ENCODE peak calls at places on chromosomes 4 and X, in nine cellular contexts. J is fibroblast of mammary gland; M is stimulated activated CD4-positive, alpha-beta T cell treated with anti-CD3 and anti-CD28 coated beads, Interleukin-1b, Interleukin-23, amount 100 ng/mL, for 48 hours; E is T-cell; C is NCI-H774; X is lower leg skin; T is Kasumi-1; B is NCI-H187; D is bronchial epithelial cell. K is an unnamed sample.

GRCh38 chr4:156493858-156494257 is 477.7 kb downstream of the PDGFC start:
- DNase-seq in X (no peak), E (no peak), C (no peak), T (no peak), B (no peak), M (no peak), J (no peak), D (no peak), K (no peak)

GRCh38 chr4:70556856-70557255 is 35.2 kb upstream of the AMBN start:
- DNase-seq in T (no peak), B (no peak), C (no peak), J (peak), E (no peak), M (no peak), X (no peak), D (peak), K (no peak)

GRCh38 chrX:120452131-120452530 is 17.0 kb downstream of the LAMP2 start:
- DNase-seq in E (no peak), X (no peak), B (no peak), M (no peak), T (peak), D (no peak), C (no peak), J (peak), K (no peak)

GRCh38 chr4:28391877-28392276 is 1531.2 kb downstream of the STIM2 start:
- DNase-seq in E (no peak), T (no peak), C (no peak), X (no peak), D (no peak), M (no peak), B (no peak), J (peak), K (no peak)

GRCh38 chrX:78643106-78643505 is 16.0 kb downstream of the RTL3 start:
- DNase-seq in J (no peak), C (no peak), D (no peak), X (no peak), M (no peak), T (no peak), B (no peak), E (no peak), K (no peak)

GRCh38 chr4:125582302-125582701 is 267.5 kb downstream of the FAT4 start:
- DNase-seq in D (peak), J (peak), C (no peak), E (no peak), T (no peak), B (no peak), M (no peak), X (no peak), K (no peak)

GRCh38 chr4:11719879-11720278 is 291.2 kb upstream of the HS3ST1 start:
- DNase-seq in J (no peak), C (no peak), T (no peak), M (no peak), B (no peak), X (no peak), E (no peak), D (peak), K (no peak)

GRCh38 chr4:19700951-19701350 is 550.8 kb upstream of the SLIT2 start:
- DNase-seq in B (no peak), D (peak), C (no peak), T (no peak), J (peak), E (no peak), M (no peak), X (no peak), K (no peak)

GRCh38 chr4:120927758-120928409 is 5.4 kb upstream of the PRDM5 start:
- DNase-seq in D (no peak), J (peak), C (no peak), E (no peak), M (no peak), B (no peak), X (no peak), T (no peak), K (no peak)